ENCODE peak calls at places on chromosomes 4 and X, in five cellular contexts. Y, D, K, R and M are unnamed samples.

GRCh38 chr4:186485621-186486062 is 69.7 kb downstream of the MTNR1A start:
- DNase-seq in D (no peak), R (no peak), Y (no peak), K (no peak), M (no peak)

GRCh38 chr4:79609853-79610252 is 201.8 kb upstream of the GK2 start:
- DNase-seq in K (no peak), Y (no peak), D (no peak), R (no peak), M (no peak)

GRCh38 chr4:75513529-75514130 is 573 bp downstream of the RCHY1 start:
- DNase-seq in K (no peak), D (no peak), R (no peak), Y (no peak), M (no peak)

GRCh38 chr4:63566658-63567057 is 842.6 kb downstream of the TECRL start:
- DNase-seq in K (no peak), Y (no peak), D (no peak), R (no peak), M (no peak)

GRCh38 chr4:137065306-137065705 is 467.0 kb downstream of the PCDH18 start:
- DNase-seq in K (no peak), Y (no peak), R (no peak), D (no peak), M (no peak)

GRCh38 chr4:53840643-53841042 is 223.8 kb downstream of the CHIC2 start:
- DNase-seq in D (no peak), K (no peak), R (no peak), Y (no peak), M (no peak)

GRCh38 chrX:43836435-43837184 is 45.6 kb downstream of the MAOB start:
- DNase-seq in K (peak; percentile 19), D (no peak), R (no peak), Y (no peak), M (no peak)

GRCh38 chrX:140949231-140949630 is 53.2 kb upstream of the SPANXB1 start:
- DNase-seq in Y (no peak), R (no peak), K (no peak), D (no peak), M (no peak)

GRCh38 chr4:143397335-143397734 is 60.7 kb downstream of the GAB1 start:
- DNase-seq in D (no peak), R (no peak), K (no peak), Y (no peak), M (no peak)

GRCh38 chrX:100928660-100929613 is at the start of gene XKRX:
- DNase-seq in Y (peak; percentile 30), D (peak; percentile 59), R (no peak), K (peak; percentile 64), M (no peak)

GRCh38 chr4:92305148-92305877 is 1.5 kb downstream of the GRID2 start:
- DNase-seq in R (no peak), D (no peak), Y (no peak), K (no peak), M (no peak)

GRCh38 chrX:13885591-13885990 is 68.7 kb upstream of the GPM6B start:
- DNase-seq in R (no peak), D (no peak), K (no peak), Y (no peak), M (no peak)

GRCh38 chrX:40422021-40422420 is 158.7 kb upstream of the ATP6AP2 start:
- DNase-seq in D (no peak), R (no peak), Y (no peak), K (no peak), M (no peak)

GRCh38 chr4:1683903-1684755 is at the start of gene FAM53A:
- DNase-seq in R (peak; percentile 38), Y (peak; percentile 90), D (peak; percentile 92), K (peak; percentile 88), M (no peak)

GRCh38 chrX:70301716-70302115 is 11.8 kb downstream of the KIF4A start:
- DNase-seq in K (no peak), Y (no peak), D (no peak), R (no peak), M (peak; percentile 12)

GRCh38 chrX:105315301-105315700 is 94.8 kb upstream of the TEX13A start:
- DNase-seq in R (no peak), D (no peak), Y (no peak), K (no peak), M (no peak)

GRCh38 chrX:3939967-3940610 is 226.6 kb upstream of the PRKX start:
- DNase-seq in R (no peak), D (no peak), Y (no peak), K (no peak), M (no peak)

GRCh38 chr4:60656171-60656570 is 544.0 kb upstream of the ADGRL3 start:
- DNase-seq in Y (no peak), R (no peak), K (no peak), D (no peak), M (no peak)

GRCh38 chrX:105564536-105564935 is 257.8 kb upstream of the NRK start:
- DNase-seq in R (no peak), D (no peak), Y (no peak), K (no peak), M (peak; percentile 7)

GRCh38 chr4:119666653-119667091 is 38.1 kb upstream of the PDE5A start:
- DNase-seq in R (no peak), D (no peak), Y (no peak), K (no peak), M (no peak)

GRCh38 chr4:19532120-19532848 is 719.4 kb upstream of the SLIT2 start:
- DNase-seq in Y (no peak), K (no peak), R (no peak), D (no peak), M (no peak)

GRCh38 chr4:152803541-152803940 is 23.8 kb downstream of the ARFIP1 start:
- DNase-seq in R (no peak), D (no peak), K (no peak), Y (no peak), M (no peak)

GRCh38 chr4:119508281-119508680 is 120.3 kb downstream of the PDE5A start:
- DNase-seq in Y (no peak), K (no peak), D (no peak), R (no peak), M (no peak)

GRCh38 chr4:4532371-4532770 is 9.5 kb downstream of the STX18 start:
- DNase-seq in K (no peak), Y (no peak), D (no peak), R (no peak), M (no peak)

GRCh38 chrX:29039501-29039900 is 452.3 kb downstream of the IL1RAPL1 start:
- DNase-seq in K (no peak), D (no peak), R (no peak), Y (no peak), M (no peak)

GRCh38 chrX:37796805-37797204 is 16.9 kb downstream of the CYBB start:
- DNase-seq in Y (no peak), D (no peak), K (no peak), R (no peak), M (no peak)

GRCh38 chr4:79650794-79651431 is 242.9 kb upstream of the GK2 start:
- DNase-seq in R (no peak), K (no peak), Y (no peak), D (no peak), M (no peak)

GRCh38 chr4:128560754-128561495 is 248.6 kb upstream of the JADE1 start:
- DNase-seq in D (no peak), R (no peak), K (no peak), Y (no peak), M (no peak)